ENCODE peak calls at places on chromosomes 1 and 21, in ten cellular contexts. Q is osteocyte; O is GM19239; P is hepatocyte; C is EL; T is retina; L is activated CD8-positive, alpha-beta memory T cell treated with anti-CD3 and anti-CD28 coated beads for 4 hours; W is neural crest cell; H is effector memory CD8-positive, alpha-beta T cell; S is HepG2. K is an unnamed sample.

GRCh38 chr1:183394435-183394834 is 23.7 kb downstream of the NMNAT2 start:
- DNase-seq in S (no peak), C (no peak), Q (no peak), L (no peak), H (no peak), P (no peak), O (no peak), W (no peak), T (no peak), K (no peak)

GRCh38 chr21:45270306-45270821 is 17.3 kb downstream of the POFUT2 start:
- DNase-seq in W (no peak), T (no peak), O (no peak), Q (no peak), S (no peak), P (no peak), H (no peak), L (no peak), C (no peak), K (no peak)

GRCh38 chr1:18684306-18684705 is 53.7 kb downstream of the PAX7 start:
- DNase-seq in W (no peak), T (no peak), H (no peak), S (no peak), C (no peak), Q (no peak), L (no peak), O (no peak), P (no peak), K (no peak)

GRCh38 chr1:53519412-53519811 is 60.2 kb downstream of the DMRTB1 start:
- DNase-seq in H (no peak), O (no peak), C (peak), Q (no peak), P (no peak), L (no peak), S (no peak), T (no peak), W (no peak), K (no peak)

GRCh38 chr21:42560517-42561179 is 47.0 kb downstream of the SLC37A1 start:
- DNase-seq in H (no peak), L (no peak), Q (no peak), O (no peak), C (no peak), W (no peak), S (no peak), P (no peak), T (no peak), K (no peak)

GRCh38 chr1:60483471-60483870 is 409.9 kb upstream of the C1orf87 start:
- DNase-seq in W (no peak), P (no peak), O (no peak), S (no peak), C (no peak), L (no peak), Q (no peak), H (no peak), T (no peak), K (no peak)

GRCh38 chr1:65813956-65814355 is 21.3 kb downstream of the PDE4B start:
- DNase-seq in S (no peak), T (no peak), H (no peak), L (no peak), W (no peak), Q (no peak), P (no peak), C (peak), O (no peak), K (no peak)

GRCh38 chr1:89306273-89306672 is 33.6 kb upstream of the GBP5 start:
- DNase-seq in H (no peak), C (no peak), W (no peak), Q (no peak), O (no peak), L (no peak), T (no peak), P (no peak), S (no peak), K (peak)

GRCh38 chr1:6447016-6447817 is 18.8 kb downstream of the TNFRSF25 start:
- DNase-seq in C (no peak), Q (no peak), P (no peak), W (peak), O (no peak), T (peak), H (no peak), L (no peak), S (peak), K (peak)

GRCh38 chr1:36380782-36381181 is 4.9 kb downstream of the STK40 start:
- DNase-seq in W (no peak), Q (no peak), S (no peak), O (no peak), T (no peak), C (no peak), L (no peak), H (no peak), P (no peak), K (no peak)

GRCh38 chr21:38503588-38503987 is 5.3 kb upstream of the ERG start:
- DNase-seq in Q (no peak), O (no peak), W (no peak), S (no peak), T (no peak), L (no peak), C (peak), P (no peak), H (no peak), K (no peak)

GRCh38 chr21:45573452-45574035 is 31.3 kb upstream of the SLC19A1 start:
- DNase-seq in Q (no peak), W (no peak), P (no peak), H (no peak), S (no peak), L (no peak), C (no peak), O (no peak), T (no peak), K (no peak)

GRCh38 chr1:89609781-89610456 is 23.0 kb upstream of the LRRC8C start:
- DNase-seq in S (peak), Q (no peak), H (no peak), W (no peak), T (no peak), P (no peak), C (no peak), L (no peak), O (no peak), K (no peak)

GRCh38 chr1:203278087-203278884 is 27.0 kb upstream of the BTG2 start:
- DNase-seq in H (no peak), S (no peak), T (peak), C (peak), Q (peak), L (no peak), O (no peak), P (peak), W (peak), K (no peak)

GRCh38 chr21:33976082-33976979 is 60.7 kb upstream of the ATP5PO start:
- DNase-seq in H (peak), T (peak), C (peak), O (peak), W (no peak), Q (peak), P (peak), L (peak), S (peak), K (peak)

GRCh38 chr1:95332754-95333153 is 98.7 kb downstream of the RWDD3 start:
- DNase-seq in C (no peak), O (no peak), H (no peak), W (no peak), P (no peak), Q (no peak), L (no peak), S (no peak), T (no peak), K (no peak)

GRCh38 chr1:154434346-154435075 is 29.4 kb downstream of the IL6R start:
- DNase-seq in C (no peak), L (no peak), S (no peak), P (no peak), O (no peak), T (no peak), H (no peak), W (no peak), Q (no peak), K (no peak)

GRCh38 chr1:16720403-16721223 is 19.7 kb upstream of the RNU1-4 start:
- DNase-seq in Q (no peak), P (peak), L (no peak), O (no peak), T (no peak), S (no peak), W (no peak), C (peak), H (no peak), K (no peak)

GRCh38 chr1:217718873-217719272 is 87.7 kb downstream of the SPATA17 start:
- DNase-seq in S (no peak), W (no peak), P (no peak), T (no peak), O (no peak), C (peak), Q (no peak), H (no peak), L (no peak), K (peak)

GRCh38 chr1:30318413-30318812 is 405.0 kb downstream of the MATN1 start:
- DNase-seq in O (no peak), W (no peak), L (no peak), P (no peak), H (no peak), Q (peak), C (no peak), S (no peak), T (no peak), K (no peak)

GRCh38 chr1:215661033-215661432 is 93.9 kb downstream of the KCTD3 start:
- DNase-seq in T (no peak), C (no peak), H (no peak), W (no peak), O (no peak), Q (no peak), P (no peak), L (no peak), S (no peak), K (no peak)

GRCh38 chr1:53736290-53736689 is 2.7 kb downstream of the GLIS1 start:
- DNase-seq in W (no peak), S (no peak), T (no peak), O (no peak), Q (no peak), L (no peak), H (no peak), C (no peak), P (no peak), K (no peak)

GRCh38 chr1:228410671-228411070 is 4.0 kb upstream of the TRIM11 start:
- DNase-seq in C (no peak), T (no peak), O (no peak), W (no peak), P (no peak), S (no peak), Q (no peak), L (no peak), H (no peak), K (no peak)

GRCh38 chr1:241605146-241605805 is 34.9 kb downstream of the CHML start:
- DNase-seq in L (no peak), Q (no peak), W (no peak), T (no peak), O (no peak), S (peak), C (no peak), P (peak), H (no peak), K (no peak)

GRCh38 chr1:200036616-200037270 is 9.2 kb downstream of the NR5A2 start:
- DNase-seq in L (no peak), C (no peak), O (no peak), T (peak), H (no peak), W (no peak), S (no peak), Q (no peak), P (no peak), K (no peak)

GRCh38 chr1:161086457-161086856 is 2.9 kb downstream of the NECTIN4 start:
- DNase-seq in W (no peak), H (no peak), O (no peak), L (no peak), Q (no peak), T (no peak), P (no peak), C (no peak), S (no peak), K (no peak)

GRCh38 chr1:18119978-18120377 is 12.4 kb downstream of the IGSF21 start:
- DNase-seq in T (no peak), W (no peak), C (no peak), L (no peak), Q (no peak), O (no peak), P (no peak), S (no peak), H (no peak), K (no peak)

GRCh38 chr1:186476306-186477040 is 15.6 kb upstream of the PDC start:
- DNase-seq in W (no peak), C (peak), H (no peak), P (no peak), O (no peak), Q (no peak), T (no peak), L (no peak), S (no peak), K (no peak)

GRCh38 chr1:7579016-7579415 is 192.1 kb upstream of the VAMP3 start:
- DNase-seq in H (no peak), C (no peak), W (no peak), Q (no peak), S (no peak), O (no peak), L (no peak), T (no peak), P (no peak), K (no peak)

GRCh38 chr1:240559781-240560180 is 52.2 kb downstream of the GREM2 start:
- DNase-seq in S (no peak), W (no peak), C (no peak), Q (no peak), H (no peak), O (no peak), T (no peak), P (no peak), L (no peak), K (no peak)

GRCh38 chr1:73909043-73909567 is 288.9 kb downstream of the LRRIQ3 start:
- DNase-seq in T (peak), Q (no peak), O (no peak), S (no peak), W (no peak), P (no peak), C (no peak), H (no peak), L (no peak), K (no peak)

GRCh38 chr1:55689800-55690199 is 474.6 kb upstream of the USP24 start:
- DNase-seq in C (no peak), O (no peak), P (no peak), T (no peak), S (no peak), Q (no peak), L (no peak), H (no peak), W (no peak), K (no peak)

GRCh38 chr1:192580351-192580962 is 4.9 kb downstream of the RGS1 start:
- DNase-seq in P (peak), S (peak), C (peak), L (no peak), T (no peak), W (no peak), H (no peak), O (no peak), Q (no peak), K (peak)

GRCh38 chr1:221778535-221779142 is 36.8 kb upstream of the DUSP10 start:
- DNase-seq in C (no peak), P (no peak), O (no peak), W (no peak), T (no peak), H (peak), S (no peak), L (no peak), Q (no peak), K (no peak)

GRCh38 chr1:224223819-224224714 is 41.0 kb downstream of the DEGS1 start:
- DNase-seq in C (peak), O (no peak), L (no peak), Q (no peak), W (no peak), S (no peak), T (no peak), P (no peak), H (no peak), K (no peak)

GRCh38 chr1:72397786-72398185 is 115.4 kb upstream of the NEGR1 start:
- DNase-seq in H (no peak), S (no peak), O (no peak), C (peak), T (no peak), L (no peak), W (no peak), P (no peak), Q (no peak), K (no peak)

GRCh38 chr1:206753141-206753540 is 17.4 kb upstream of the IL19 start:
- DNase-seq in W (no peak), C (peak), O (no peak), P (no peak), T (no peak), L (no peak), H (no peak), Q (no peak), S (no peak), K (no peak)